ENCODE peak calls at places on chromosomes 16 and 17, in six cellular contexts. One of them, this sample, is unnamed.

GRCh38 chr17:81978901-81979298 is 1.5 kb downstream of the ASPSCR1 start:
- DNase-seq in Calu3: no peak
- DNase-seq in nucleus accumbens: no peak
- DNase-seq in mesenchymal stem cell: no peak
- DNase-seq in stimulated activated CD4-positive, alpha-beta T cell treated with anti-CD3 and anti-CD28 coated beads, Interleukin-4, amount 100 ng/mL, for 4 hours: no peak
- DNase-seq in MCF 10A: no peak
- DNase-seq in this sample: no peak

GRCh38 chr17:27511154-27511553 is 54.9 kb downstream of the KSR1 start:
- DNase-seq in MCF 10A: no peak
- DNase-seq in stimulated activated CD4-positive, alpha-beta T cell treated with anti-CD3 and anti-CD28 coated beads, Interleukin-4, amount 100 ng/mL, for 4 hours: no peak
- DNase-seq in nucleus accumbens: no peak
- DNase-seq in Calu3: no peak
- DNase-seq in mesenchymal stem cell: no peak
- DNase-seq in this sample: no peak

GRCh38 chr17:81561494-81561885 is 9.3 kb upstream of the FAAP100 start:
- DNase-seq in nucleus accumbens: no peak
- DNase-seq in stimulated activated CD4-positive, alpha-beta T cell treated with anti-CD3 and anti-CD28 coated beads, Interleukin-4, amount 100 ng/mL, for 4 hours: no peak
- DNase-seq in Calu3: no peak
- DNase-seq in mesenchymal stem cell: peak
- DNase-seq in MCF 10A: no peak
- DNase-seq in this sample: no peak

GRCh38 chr16:83826146-83826913 is 18.6 kb downstream of the HSBP1 start:
- DNase-seq in Calu3: peak
- DNase-seq in MCF 10A: peak
- DNase-seq in nucleus accumbens: peak
- DNase-seq in stimulated activated CD4-positive, alpha-beta T cell treated with anti-CD3 and anti-CD28 coated beads, Interleukin-4, amount 100 ng/mL, for 4 hours: peak
- DNase-seq in mesenchymal stem cell: peak
- DNase-seq in this sample: peak

GRCh38 chr17:8794636-8795035 is 4.5 kb downstream of the MFSD6L start:
- DNase-seq in Calu3: no peak
- DNase-seq in nucleus accumbens: no peak
- DNase-seq in MCF 10A: no peak
- DNase-seq in mesenchymal stem cell: no peak
- DNase-seq in stimulated activated CD4-positive, alpha-beta T cell treated with anti-CD3 and anti-CD28 coated beads, Interleukin-4, amount 100 ng/mL, for 4 hours: no peak
- DNase-seq in this sample: no peak

GRCh38 chr16:30570621-30571443 is 682 bp downstream of the ZNF688 start:
- DNase-seq in stimulated activated CD4-positive, alpha-beta T cell treated with anti-CD3 and anti-CD28 coated beads, Interleukin-4, amount 100 ng/mL, for 4 hours: no peak
- DNase-seq in mesenchymal stem cell: peak
- DNase-seq in Calu3: no peak
- DNase-seq in nucleus accumbens: peak
- DNase-seq in MCF 10A: no peak
- DNase-seq in this sample: no peak

GRCh38 chr17:45220079-45220478 is 1.6 kb upstream of the FMNL1 start:
- DNase-seq in Calu3: no peak
- DNase-seq in stimulated activated CD4-positive, alpha-beta T cell treated with anti-CD3 and anti-CD28 coated beads, Interleukin-4, amount 100 ng/mL, for 4 hours: no peak
- DNase-seq in nucleus accumbens: no peak
- DNase-seq in MCF 10A: no peak
- DNase-seq in mesenchymal stem cell: no peak
- DNase-seq in this sample: no peak

GRCh38 chr17:2214047-2214717 is 89.4 kb downstream of the SMG6 start:
- DNase-seq in Calu3: no peak
- DNase-seq in nucleus accumbens: peak
- DNase-seq in mesenchymal stem cell: peak
- DNase-seq in stimulated activated CD4-positive, alpha-beta T cell treated with anti-CD3 and anti-CD28 coated beads, Interleukin-4, amount 100 ng/mL, for 4 hours: no peak
- DNase-seq in MCF 10A: peak
- DNase-seq in this sample: no peak

GRCh38 chr16:58421529-58421928 is 29.3 kb downstream of the GINS3 start:
- DNase-seq in Calu3: no peak
- DNase-seq in mesenchymal stem cell: no peak
- DNase-seq in nucleus accumbens: no peak
- DNase-seq in stimulated activated CD4-positive, alpha-beta T cell treated with anti-CD3 and anti-CD28 coated beads, Interleukin-4, amount 100 ng/mL, for 4 hours: no peak
- DNase-seq in MCF 10A: peak
- DNase-seq in this sample: no peak

GRCh38 chr16:87149051-87149450 is 168.1 kb downstream of the C16orf95 start:
- DNase-seq in mesenchymal stem cell: no peak
- DNase-seq in Calu3: no peak
- DNase-seq in nucleus accumbens: no peak
- DNase-seq in stimulated activated CD4-positive, alpha-beta T cell treated with anti-CD3 and anti-CD28 coated beads, Interleukin-4, amount 100 ng/mL, for 4 hours: no peak
- DNase-seq in MCF 10A: peak
- DNase-seq in this sample: no peak

GRCh38 chr17:78904371-78904770 is 1.4 kb upstream of the CEP295NL start:
- DNase-seq in Calu3: no peak
- DNase-seq in stimulated activated CD4-positive, alpha-beta T cell treated with anti-CD3 and anti-CD28 coated beads, Interleukin-4, amount 100 ng/mL, for 4 hours: no peak
- DNase-seq in MCF 10A: no peak
- DNase-seq in mesenchymal stem cell: no peak
- DNase-seq in nucleus accumbens: no peak
- DNase-seq in this sample: no peak

GRCh38 chr16:85529489-85530369 is 83.4 kb upstream of the GSE1 start:
- DNase-seq in nucleus accumbens: no peak
- DNase-seq in MCF 10A: no peak
- DNase-seq in stimulated activated CD4-positive, alpha-beta T cell treated with anti-CD3 and anti-CD28 coated beads, Interleukin-4, amount 100 ng/mL, for 4 hours: no peak
- DNase-seq in Calu3: no peak
- DNase-seq in mesenchymal stem cell: no peak
- DNase-seq in this sample: no peak

GRCh38 chr17:15896834-15897233 is 48.1 kb upstream of the ADORA2B start:
- DNase-seq in nucleus accumbens: no peak
- DNase-seq in mesenchymal stem cell: no peak
- DNase-seq in Calu3: no peak
- DNase-seq in MCF 10A: no peak
- DNase-seq in stimulated activated CD4-positive, alpha-beta T cell treated with anti-CD3 and anti-CD28 coated beads, Interleukin-4, amount 100 ng/mL, for 4 hours: no peak
- DNase-seq in this sample: no peak

GRCh38 chr16:14071576-14072271 is 605 bp downstream of the MRTFB start:
- DNase-seq in Calu3: no peak
- DNase-seq in mesenchymal stem cell: peak
- DNase-seq in stimulated activated CD4-positive, alpha-beta T cell treated with anti-CD3 and anti-CD28 coated beads, Interleukin-4, amount 100 ng/mL, for 4 hours: no peak
- DNase-seq in nucleus accumbens: no peak
- DNase-seq in MCF 10A: peak
- DNase-seq in this sample: no peak

GRCh38 chr16:5906351-5906750 is 808.8 kb upstream of the EEF2KMT start:
- DNase-seq in stimulated activated CD4-positive, alpha-beta T cell treated with anti-CD3 and anti-CD28 coated beads, Interleukin-4, amount 100 ng/mL, for 4 hours: no peak
- DNase-seq in mesenchymal stem cell: no peak
- DNase-seq in Calu3: no peak
- DNase-seq in MCF 10A: no peak
- DNase-seq in nucleus accumbens: no peak
- DNase-seq in this sample: no peak

GRCh38 chr17:49548506-49549310 is 27.0 kb upstream of the NXPH3 start:
- DNase-seq in stimulated activated CD4-positive, alpha-beta T cell treated with anti-CD3 and anti-CD28 coated beads, Interleukin-4, amount 100 ng/mL, for 4 hours: no peak
- DNase-seq in Calu3: peak
- DNase-seq in MCF 10A: peak
- DNase-seq in mesenchymal stem cell: peak
- DNase-seq in nucleus accumbens: no peak
- DNase-seq in this sample: no peak

GRCh38 chr17:77096570-77097214 is 44.1 kb upstream of the SEC14L1 start:
- DNase-seq in Calu3: no peak
- DNase-seq in nucleus accumbens: no peak
- DNase-seq in stimulated activated CD4-positive, alpha-beta T cell treated with anti-CD3 and anti-CD28 coated beads, Interleukin-4, amount 100 ng/mL, for 4 hours: no peak
- DNase-seq in mesenchymal stem cell: peak
- DNase-seq in MCF 10A: peak
- DNase-seq in this sample: no peak

GRCh38 chr17:1087381-1088241 is 90.7 kb downstream of the TIMM22 start:
- DNase-seq in mesenchymal stem cell: no peak
- DNase-seq in nucleus accumbens: peak
- DNase-seq in MCF 10A: peak
- DNase-seq in Calu3: peak
- DNase-seq in stimulated activated CD4-positive, alpha-beta T cell treated with anti-CD3 and anti-CD28 coated beads, Interleukin-4, amount 100 ng/mL, for 4 hours: no peak
- DNase-seq in this sample: no peak

GRCh38 chr17:59366773-59367656 is 35.6 kb downstream of the YPEL2 start:
- DNase-seq in MCF 10A: no peak
- DNase-seq in stimulated activated CD4-positive, alpha-beta T cell treated with anti-CD3 and anti-CD28 coated beads, Interleukin-4, amount 100 ng/mL, for 4 hours: no peak
- DNase-seq in nucleus accumbens: no peak
- DNase-seq in Calu3: peak
- DNase-seq in mesenchymal stem cell: peak
- DNase-seq in this sample: no peak

GRCh38 chr17:77374170-77374936 is 233.6 kb downstream of the SEC14L1 start:
- DNase-seq in MCF 10A: no peak
- DNase-seq in Calu3: no peak
- DNase-seq in stimulated activated CD4-positive, alpha-beta T cell treated with anti-CD3 and anti-CD28 coated beads, Interleukin-4, amount 100 ng/mL, for 4 hours: peak
- DNase-seq in nucleus accumbens: no peak
- DNase-seq in mesenchymal stem cell: peak
- DNase-seq in this sample: peak

GRCh38 chr16:8863594-8864424 is 5.0 kb downstream of the CARHSP1 start:
- DNase-seq in stimulated activated CD4-positive, alpha-beta T cell treated with anti-CD3 and anti-CD28 coated beads, Interleukin-4, amount 100 ng/mL, for 4 hours: no peak
- DNase-seq in Calu3: peak
- DNase-seq in mesenchymal stem cell: peak
- DNase-seq in MCF 10A: no peak
- DNase-seq in nucleus accumbens: peak
- DNase-seq in this sample: no peak

GRCh38 chr17:42042598-42043319 is 7.6 kb downstream of the C17orf113 start:
- DNase-seq in mesenchymal stem cell: no peak
- DNase-seq in MCF 10A: no peak
- DNase-seq in Calu3: no peak
- DNase-seq in nucleus accumbens: no peak
- DNase-seq in stimulated activated CD4-positive, alpha-beta T cell treated with anti-CD3 and anti-CD28 coated beads, Interleukin-4, amount 100 ng/mL, for 4 hours: no peak
- DNase-seq in this sample: no peak

GRCh38 chr17:37450090-37450489 is 39.6 kb upstream of the DUSP14 start:
- DNase-seq in stimulated activated CD4-positive, alpha-beta T cell treated with anti-CD3 and anti-CD28 coated beads, Interleukin-4, amount 100 ng/mL, for 4 hours: no peak
- DNase-seq in MCF 10A: peak
- DNase-seq in mesenchymal stem cell: no peak
- DNase-seq in Calu3: no peak
- DNase-seq in nucleus accumbens: no peak
- DNase-seq in this sample: no peak

GRCh38 chr17:76337413-76337777 is 16.3 kb downstream of the PRPSAP1 start:
- DNase-seq in stimulated activated CD4-positive, alpha-beta T cell treated with anti-CD3 and anti-CD28 coated beads, Interleukin-4, amount 100 ng/mL, for 4 hours: no peak
- DNase-seq in Calu3: peak
- DNase-seq in nucleus accumbens: no peak
- DNase-seq in MCF 10A: peak
- DNase-seq in mesenchymal stem cell: peak
- DNase-seq in this sample: no peak

GRCh38 chr16:65728652-65729051 is 606.8 kb upstream of the CDH11 start:
- DNase-seq in Calu3: no peak
- DNase-seq in nucleus accumbens: no peak
- DNase-seq in mesenchymal stem cell: no peak
- DNase-seq in stimulated activated CD4-positive, alpha-beta T cell treated with anti-CD3 and anti-CD28 coated beads, Interleukin-4, amount 100 ng/mL, for 4 hours: no peak
- DNase-seq in MCF 10A: no peak
- DNase-seq in this sample: no peak

GRCh38 chr16:11100239-11100750 is 155.7 kb downstream of the SOCS1 start:
- DNase-seq in nucleus accumbens: no peak
- DNase-seq in Calu3: no peak
- DNase-seq in MCF 10A: peak
- DNase-seq in mesenchymal stem cell: peak
- DNase-seq in stimulated activated CD4-positive, alpha-beta T cell treated with anti-CD3 and anti-CD28 coated beads, Interleukin-4, amount 100 ng/mL, for 4 hours: no peak
- DNase-seq in this sample: no peak

GRCh38 chr17:16281351-16281750 is 64.3 kb downstream of the PIGL start:
- DNase-seq in MCF 10A: no peak
- DNase-seq in stimulated activated CD4-positive, alpha-beta T cell treated with anti-CD3 and anti-CD28 coated beads, Interleukin-4, amount 100 ng/mL, for 4 hours: no peak
- DNase-seq in Calu3: no peak
- DNase-seq in mesenchymal stem cell: peak
- DNase-seq in nucleus accumbens: no peak
- DNase-seq in this sample: no peak

GRCh38 chr16:71852146-71852545 is 6.4 kb downstream of the ATXN1L start:
- DNase-seq in mesenchymal stem cell: no peak
- DNase-seq in nucleus accumbens: no peak
- DNase-seq in Calu3: no peak
- DNase-seq in stimulated activated CD4-positive, alpha-beta T cell treated with anti-CD3 and anti-CD28 coated beads, Interleukin-4, amount 100 ng/mL, for 4 hours: no peak
- DNase-seq in MCF 10A: no peak
- DNase-seq in this sample: no peak

GRCh38 chr17:77506371-77506991 is 365.7 kb downstream of the SEC14L1 start:
- DNase-seq in Calu3: no peak
- DNase-seq in stimulated activated CD4-positive, alpha-beta T cell treated with anti-CD3 and anti-CD28 coated beads, Interleukin-4, amount 100 ng/mL, for 4 hours: no peak
- DNase-seq in MCF 10A: no peak
- DNase-seq in mesenchymal stem cell: no peak
- DNase-seq in nucleus accumbens: no peak
- DNase-seq in this sample: no peak

GRCh38 chr16:54253118-54253517 is 33.5 kb downstream of the IRX3 start:
- DNase-seq in stimulated activated CD4-positive, alpha-beta T cell treated with anti-CD3 and anti-CD28 coated beads, Interleukin-4, amount 100 ng/mL, for 4 hours: no peak
- DNase-seq in Calu3: no peak
- DNase-seq in mesenchymal stem cell: no peak
- DNase-seq in MCF 10A: peak
- DNase-seq in nucleus accumbens: no peak
- DNase-seq in this sample: no peak

GRCh38 chr16:9844361-9844760 is 337.9 kb downstream of the GRIN2A start:
- DNase-seq in mesenchymal stem cell: no peak
- DNase-seq in nucleus accumbens: no peak
- DNase-seq in MCF 10A: no peak
- DNase-seq in Calu3: peak
- DNase-seq in stimulated activated CD4-positive, alpha-beta T cell treated with anti-CD3 and anti-CD28 coated beads, Interleukin-4, amount 100 ng/mL, for 4 hours: no peak
- DNase-seq in this sample: no peak

GRCh38 chr17:74240637-74241036 is 27.3 kb downstream of the TTYH2 start:
- DNase-seq in mesenchymal stem cell: no peak
- DNase-seq in Calu3: no peak
- DNase-seq in nucleus accumbens: no peak
- DNase-seq in stimulated activated CD4-positive, alpha-beta T cell treated with anti-CD3 and anti-CD28 coated beads, Interleukin-4, amount 100 ng/mL, for 4 hours: no peak
- DNase-seq in MCF 10A: no peak
- DNase-seq in this sample: no peak